ENCODE peak calls at places on chromosomes 12 and 14, in six cellular contexts. One of them, this sample, is unnamed.

GRCh38 chr12:88723219-88723618 is 142.9 kb upstream of the KITLG start:
- DNase-seq in RWPE1: peak
- DNase-seq in A673: no peak
- DNase-seq in esophagus squamous epithelium: no peak
- DNase-seq in transverse colon: no peak
- DNase-seq in spleen: no peak
- DNase-seq in this sample: no peak

GRCh38 chr14:25001096-25001982 is 48.6 kb downstream of the STXBP6 start:
- DNase-seq in transverse colon: no peak
- DNase-seq in spleen: no peak
- DNase-seq in RWPE1: no peak
- DNase-seq in A673: peak
- DNase-seq in esophagus squamous epithelium: no peak
- DNase-seq in this sample: no peak

GRCh38 chr14:29643415-29644206 is 284.0 kb downstream of the PRKD1 start:
- DNase-seq in transverse colon: no peak
- DNase-seq in A673: peak
- DNase-seq in esophagus squamous epithelium: no peak
- DNase-seq in spleen: no peak
- DNase-seq in RWPE1: no peak
- DNase-seq in this sample: no peak

GRCh38 chr12:76030378-76031080 is 1.0 kb downstream of the PHLDA1 start:
- DNase-seq in spleen: peak
- DNase-seq in transverse colon: peak
- DNase-seq in RWPE1: peak
- DNase-seq in esophagus squamous epithelium: no peak
- DNase-seq in A673: peak
- DNase-seq in this sample: no peak

GRCh38 chr12:113322353-113322752 is 12.6 kb downstream of the SLC8B1 start:
- DNase-seq in RWPE1: peak
- DNase-seq in A673: no peak
- DNase-seq in esophagus squamous epithelium: no peak
- DNase-seq in transverse colon: no peak
- DNase-seq in spleen: no peak
- DNase-seq in this sample: no peak

GRCh38 chr12:115437061-115437567 is 753.1 kb upstream of the TBX3 start:
- DNase-seq in esophagus squamous epithelium: no peak
- DNase-seq in A673: no peak
- DNase-seq in RWPE1: no peak
- DNase-seq in transverse colon: no peak
- DNase-seq in spleen: no peak
- DNase-seq in this sample: no peak

GRCh38 chr14:73236157-73236556 is 1.1 kb upstream of the PAPLN start:
- DNase-seq in A673: no peak
- DNase-seq in esophagus squamous epithelium: no peak
- DNase-seq in transverse colon: no peak
- DNase-seq in RWPE1: no peak
- DNase-seq in spleen: no peak
- DNase-seq in this sample: no peak

GRCh38 chr14:74843653-74844052 is 32.3 kb downstream of the PROX2 start:
- DNase-seq in transverse colon: no peak
- DNase-seq in RWPE1: no peak
- DNase-seq in esophagus squamous epithelium: no peak
- DNase-seq in spleen: no peak
- DNase-seq in A673: no peak
- DNase-seq in this sample: no peak

GRCh38 chr14:63404906-63405305 is 86.2 kb upstream of the GPHB5 start:
- DNase-seq in esophagus squamous epithelium: no peak
- DNase-seq in transverse colon: peak
- DNase-seq in A673: no peak
- DNase-seq in RWPE1: no peak
- DNase-seq in spleen: no peak
- DNase-seq in this sample: no peak

GRCh38 chr12:42104784-42105183 is 39.9 kb downstream of the GXYLT1 start:
- DNase-seq in esophagus squamous epithelium: no peak
- DNase-seq in RWPE1: no peak
- DNase-seq in A673: peak
- DNase-seq in transverse colon: no peak
- DNase-seq in spleen: no peak
- DNase-seq in this sample: no peak
- H3K27ac ChIP-seq in esophagus squamous epithelium: no peak
- H3K27ac ChIP-seq in RWPE1: no peak
- H3K27ac ChIP-seq in A673: no peak
- H3K27ac ChIP-seq in transverse colon: no peak
- H3K27ac ChIP-seq in spleen: no peak
- H3K27ac ChIP-seq in this sample: no peak

GRCh38 chr14:70788893-70789292 is 20.4 kb downstream of the MAP3K9 start:
- DNase-seq in esophagus squamous epithelium: no peak
- DNase-seq in RWPE1: no peak
- DNase-seq in spleen: no peak
- DNase-seq in transverse colon: no peak
- DNase-seq in A673: no peak
- DNase-seq in this sample: no peak
- H3K27ac ChIP-seq in esophagus squamous epithelium: no peak
- H3K27ac ChIP-seq in RWPE1: peak
- H3K27ac ChIP-seq in spleen: no peak
- H3K27ac ChIP-seq in transverse colon: no peak
- H3K27ac ChIP-seq in A673: no peak
- H3K27ac ChIP-seq in this sample: no peak

DNA sequence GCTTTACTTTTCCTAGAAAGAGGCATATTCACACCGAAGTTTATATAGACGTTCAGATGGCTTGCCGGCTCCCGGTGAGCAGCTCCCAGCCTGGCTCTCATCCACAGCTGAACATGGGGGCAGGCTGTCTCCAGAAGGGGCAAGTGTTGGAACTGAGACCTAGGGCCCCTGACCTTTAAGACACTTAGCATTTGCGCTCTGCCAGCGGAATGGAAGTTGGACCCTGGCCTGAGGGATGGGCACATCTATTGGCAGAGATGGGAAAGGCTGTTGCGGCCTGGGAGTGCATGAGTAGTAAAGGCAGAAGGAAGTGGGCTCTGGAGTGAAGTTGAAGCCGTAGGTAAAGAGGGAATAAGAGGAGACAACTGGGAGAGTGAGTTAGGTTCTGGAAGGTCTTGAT is 54.2 kb upstream of the TSPAN9 start:
- DNase-seq in spleen: no peak
- DNase-seq in transverse colon: no peak
- DNase-seq in esophagus squamous epithelium: no peak
- DNase-seq in A673: no peak
- DNase-seq in RWPE1: no peak
- DNase-seq in this sample: no peak
- H3K27ac ChIP-seq in spleen: no peak
- H3K27ac ChIP-seq in transverse colon: no peak
- H3K27ac ChIP-seq in esophagus squamous epithelium: no peak
- H3K27ac ChIP-seq in A673: no peak
- H3K27ac ChIP-seq in RWPE1: no peak
- H3K27ac ChIP-seq in this sample: no peak

GRCh38 chr12:124525455-124525854 is 42.0 kb downstream of the NCOR2 start:
- DNase-seq in A673: no peak
- DNase-seq in RWPE1: no peak
- DNase-seq in transverse colon: no peak
- DNase-seq in spleen: no peak
- DNase-seq in esophagus squamous epithelium: no peak
- DNase-seq in this sample: no peak
- H3K27ac ChIP-seq in A673: peak
- H3K27ac ChIP-seq in RWPE1: peak
- H3K27ac ChIP-seq in transverse colon: no peak
- H3K27ac ChIP-seq in spleen: no peak
- H3K27ac ChIP-seq in esophagus squamous epithelium: no peak
- H3K27ac ChIP-seq in this sample: peak

GRCh38 chr14:101845496-101845895 is 84.0 kb downstream of the PPP2R5C start:
- DNase-seq in RWPE1: no peak
- DNase-seq in A673: no peak
- DNase-seq in esophagus squamous epithelium: no peak
- DNase-seq in spleen: no peak
- DNase-seq in transverse colon: no peak
- DNase-seq in this sample: no peak
- H3K27ac ChIP-seq in RWPE1: no peak
- H3K27ac ChIP-seq in A673: no peak
- H3K27ac ChIP-seq in esophagus squamous epithelium: no peak
- H3K27ac ChIP-seq in spleen: peak
- H3K27ac ChIP-seq in transverse colon: no peak
- H3K27ac ChIP-seq in this sample: no peak

DNA sequence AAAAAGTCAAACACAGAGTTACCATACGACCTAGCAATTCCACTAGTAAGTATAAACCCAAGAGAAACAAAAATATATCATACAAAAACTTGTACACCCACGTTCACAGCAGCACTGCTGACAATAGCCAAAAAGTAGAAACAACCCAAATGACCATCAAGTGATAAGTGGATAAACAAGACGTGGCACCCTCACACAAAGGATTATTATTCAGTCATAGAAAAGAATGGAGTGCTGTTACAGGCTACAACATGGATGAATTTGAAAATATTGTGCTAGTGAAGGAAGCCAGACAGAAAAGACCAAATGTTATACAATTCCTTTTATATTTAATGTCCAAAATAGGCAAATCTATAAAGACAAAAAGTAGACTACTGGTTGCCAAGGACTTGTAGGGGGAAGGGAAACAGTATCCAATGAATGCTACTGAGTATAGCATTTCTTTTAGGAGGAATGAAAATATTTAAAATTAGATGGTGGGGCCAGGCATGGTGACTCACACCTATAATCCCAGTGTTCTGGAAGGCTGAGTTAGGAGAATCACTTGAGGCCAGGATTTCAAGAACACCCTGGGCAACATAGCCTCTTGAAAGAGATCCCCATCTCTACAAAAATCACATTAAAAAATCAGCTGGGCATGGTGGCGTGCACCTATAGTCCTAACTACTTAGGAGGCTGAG is 41.9 kb downstream of the SPTLC2 start:
- DNase-seq in transverse colon: no peak
- DNase-seq in A673: no peak
- DNase-seq in esophagus squamous epithelium: no peak
- DNase-seq in RWPE1: no peak
- DNase-seq in spleen: no peak
- DNase-seq in this sample: no peak
- H3K27ac ChIP-seq in transverse colon: no peak
- H3K27ac ChIP-seq in A673: no peak
- H3K27ac ChIP-seq in esophagus squamous epithelium: no peak
- H3K27ac ChIP-seq in RWPE1: no peak
- H3K27ac ChIP-seq in spleen: no peak
- H3K27ac ChIP-seq in this sample: peak

This sample was measured in substantia nigra.